ENCODE peak calls at places on chromosomes 2 and 18, in six cellular contexts. One of them, this sample, is unnamed.

GRCh38 chr18:1047406-1047805 is 142.7 kb downstream of the ADCYAP1 start:
- DNase-seq in A172: peak
- DNase-seq in type B pancreatic cell: no peak
- DNase-seq in endothelial cell: no peak
- DNase-seq in heart left ventricle: no peak
- DNase-seq in anterior cingulate cortex: no peak
- DNase-seq in this sample: no peak

GRCh38 chr2:23209059-23209458 is 175.9 kb upstream of the KLHL29 start:
- DNase-seq in A172: no peak
- DNase-seq in type B pancreatic cell: no peak
- DNase-seq in endothelial cell: no peak
- DNase-seq in heart left ventricle: no peak
- DNase-seq in anterior cingulate cortex: no peak
- DNase-seq in this sample: no peak

GRCh38 chr18:62460851-62461300 is 61.9 kb upstream of the ZCCHC2 start:
- DNase-seq in A172: no peak
- DNase-seq in type B pancreatic cell: no peak
- DNase-seq in endothelial cell: no peak
- DNase-seq in heart left ventricle: peak
- DNase-seq in anterior cingulate cortex: no peak
- DNase-seq in this sample: no peak

GRCh38 chr2:67389286-67389685 is 7.8 kb upstream of the ETAA1 start:
- DNase-seq in A172: peak
- DNase-seq in type B pancreatic cell: no peak
- DNase-seq in endothelial cell: no peak
- DNase-seq in heart left ventricle: no peak
- DNase-seq in anterior cingulate cortex: no peak
- DNase-seq in this sample: peak

GRCh38 chr18:79926306-79926705 is 25.1 kb downstream of the SLC66A2 start:
- DNase-seq in A172: no peak
- DNase-seq in type B pancreatic cell: peak
- DNase-seq in endothelial cell: no peak
- DNase-seq in heart left ventricle: no peak
- DNase-seq in anterior cingulate cortex: no peak
- DNase-seq in this sample: no peak

GRCh38 chr2:181456660-181457120 is 496 bp upstream of the ITGA4 start:
- DNase-seq in A172: no peak
- DNase-seq in type B pancreatic cell: peak
- DNase-seq in endothelial cell: peak
- DNase-seq in heart left ventricle: peak
- DNase-seq in anterior cingulate cortex: no peak
- DNase-seq in this sample: peak

GRCh38 chr2:68303033-68303901 is 16.5 kb downstream of the CNRIP1 start:
- DNase-seq in A172: peak
- DNase-seq in type B pancreatic cell: no peak
- DNase-seq in endothelial cell: no peak
- DNase-seq in heart left ventricle: no peak
- DNase-seq in anterior cingulate cortex: no peak
- DNase-seq in this sample: no peak

GRCh38 chr2:18077724-18078123 is 199.3 kb downstream of the KCNS3 start:
- DNase-seq in A172: peak
- DNase-seq in type B pancreatic cell: no peak
- DNase-seq in endothelial cell: no peak
- DNase-seq in heart left ventricle: no peak
- DNase-seq in anterior cingulate cortex: no peak
- DNase-seq in this sample: peak

GRCh38 chr2:8458461-8459459 is 223.1 kb upstream of the ID2 start:
- DNase-seq in A172: no peak
- DNase-seq in type B pancreatic cell: no peak
- DNase-seq in endothelial cell: no peak
- DNase-seq in heart left ventricle: no peak
- DNase-seq in anterior cingulate cortex: no peak
- DNase-seq in this sample: no peak

GRCh38 chr2:85433511-85434089 is 15.1 kb downstream of the SH2D6 start:
- DNase-seq in A172: peak
- DNase-seq in type B pancreatic cell: no peak
- DNase-seq in endothelial cell: no peak
- DNase-seq in heart left ventricle: peak
- DNase-seq in anterior cingulate cortex: peak
- DNase-seq in this sample: peak

GRCh38 chr18:13388586-13389490 is 170.3 kb downstream of the LDLRAD4 start:
- DNase-seq in A172: no peak
- DNase-seq in type B pancreatic cell: no peak
- DNase-seq in endothelial cell: no peak
- DNase-seq in heart left ventricle: no peak
- DNase-seq in anterior cingulate cortex: no peak
- DNase-seq in this sample: no peak

GRCh38 chr2:110858135-110858737 is 125.9 kb downstream of the ACOXL start:
- DNase-seq in A172: no peak
- DNase-seq in type B pancreatic cell: no peak
- DNase-seq in endothelial cell: no peak
- DNase-seq in heart left ventricle: no peak
- DNase-seq in anterior cingulate cortex: peak
- DNase-seq in this sample: no peak

GRCh38 chr2:127064642-127065250 is 42.2 kb downstream of the BIN1 start:
- DNase-seq in A172: peak
- DNase-seq in type B pancreatic cell: no peak
- DNase-seq in endothelial cell: peak
- DNase-seq in heart left ventricle: peak
- DNase-seq in anterior cingulate cortex: peak
- DNase-seq in this sample: peak

GRCh38 chr2:238912228-238912915 is 64.5 kb downstream of the TWIST2 start:
- DNase-seq in A172: no peak
- DNase-seq in type B pancreatic cell: peak
- DNase-seq in endothelial cell: no peak
- DNase-seq in heart left ventricle: no peak
- DNase-seq in anterior cingulate cortex: no peak
- DNase-seq in this sample: no peak

GRCh38 chr2:105393373-105394055 is 5.3 kb downstream of the FHL2 start:
- DNase-seq in A172: no peak
- DNase-seq in type B pancreatic cell: no peak
- DNase-seq in endothelial cell: no peak
- DNase-seq in heart left ventricle: peak
- DNase-seq in anterior cingulate cortex: no peak
- DNase-seq in this sample: no peak

GRCh38 chr2:63740020-63740419 is 101.7 kb upstream of the UGP2 start:
- DNase-seq in A172: no peak
- DNase-seq in type B pancreatic cell: no peak
- DNase-seq in endothelial cell: no peak
- DNase-seq in heart left ventricle: no peak
- DNase-seq in anterior cingulate cortex: no peak
- DNase-seq in this sample: no peak

GRCh38 chr2:221282386-221282785 is 289.7 kb downstream of the EPHA4 start:
- DNase-seq in A172: no peak
- DNase-seq in type B pancreatic cell: no peak
- DNase-seq in endothelial cell: no peak
- DNase-seq in heart left ventricle: no peak
- DNase-seq in anterior cingulate cortex: no peak
- DNase-seq in this sample: no peak

GRCh38 chr2:40043191-40043590 is 264.1 kb upstream of the THUMPD2 start:
- DNase-seq in A172: no peak
- DNase-seq in type B pancreatic cell: no peak
- DNase-seq in endothelial cell: no peak
- DNase-seq in heart left ventricle: no peak
- DNase-seq in anterior cingulate cortex: no peak
- DNase-seq in this sample: peak

GRCh38 chr2:156562136-156562535 is 126.0 kb downstream of the GPD2 start:
- DNase-seq in A172: no peak
- DNase-seq in type B pancreatic cell: no peak
- DNase-seq in endothelial cell: no peak
- DNase-seq in heart left ventricle: no peak
- DNase-seq in anterior cingulate cortex: no peak
- DNase-seq in this sample: no peak

GRCh38 chr18:32454667-32455066 is 16.0 kb downstream of the GAREM1 start:
- DNase-seq in A172: no peak
- DNase-seq in type B pancreatic cell: no peak
- DNase-seq in endothelial cell: no peak
- DNase-seq in heart left ventricle: no peak
- DNase-seq in anterior cingulate cortex: no peak
- DNase-seq in this sample: no peak

GRCh38 chr18:76720683-76721082 is 101.7 kb upstream of the ZNF236 start:
- DNase-seq in A172: no peak
- DNase-seq in type B pancreatic cell: no peak
- DNase-seq in endothelial cell: no peak
- DNase-seq in heart left ventricle: no peak
- DNase-seq in anterior cingulate cortex: no peak
- DNase-seq in this sample: no peak

GRCh38 chr18:36535202-36535935 is 237.9 kb downstream of the FHOD3 start:
- DNase-seq in A172: no peak
- DNase-seq in type B pancreatic cell: no peak
- DNase-seq in endothelial cell: no peak
- DNase-seq in heart left ventricle: no peak
- DNase-seq in anterior cingulate cortex: no peak
- DNase-seq in this sample: no peak

GRCh38 chr2:47360937-47361336 is 42.0 kb upstream of the MSH2 start:
- DNase-seq in A172: peak
- DNase-seq in type B pancreatic cell: no peak
- DNase-seq in endothelial cell: no peak
- DNase-seq in heart left ventricle: no peak
- DNase-seq in anterior cingulate cortex: no peak
- DNase-seq in this sample: peak

GRCh38 chr2:228131833-228132232 is 49.7 kb downstream of the SPHKAP start:
- DNase-seq in A172: peak
- DNase-seq in type B pancreatic cell: no peak
- DNase-seq in endothelial cell: no peak
- DNase-seq in heart left ventricle: no peak
- DNase-seq in anterior cingulate cortex: no peak
- DNase-seq in this sample: no peak

GRCh38 chr2:118242216-118242615 is 153.9 kb downstream of the INSIG2 start:
- DNase-seq in A172: peak
- DNase-seq in type B pancreatic cell: no peak
- DNase-seq in endothelial cell: no peak
- DNase-seq in heart left ventricle: no peak
- DNase-seq in anterior cingulate cortex: no peak
- DNase-seq in this sample: no peak

GRCh38 chr2:85383850-85384249 is 26.3 kb downstream of the CAPG start:
- DNase-seq in A172: no peak
- DNase-seq in type B pancreatic cell: no peak
- DNase-seq in endothelial cell: no peak
- DNase-seq in heart left ventricle: no peak
- DNase-seq in anterior cingulate cortex: no peak
- DNase-seq in this sample: no peak

GRCh38 chr2:225399509-225399908 is at the start of gene NYAP2:
- DNase-seq in A172: no peak
- DNase-seq in type B pancreatic cell: no peak
- DNase-seq in endothelial cell: no peak
- DNase-seq in heart left ventricle: no peak
- DNase-seq in anterior cingulate cortex: no peak
- DNase-seq in this sample: no peak

GRCh38 chr2:158101384-158101926 is at the start of gene UPP2:
- DNase-seq in A172: no peak
- DNase-seq in type B pancreatic cell: no peak
- DNase-seq in endothelial cell: no peak
- DNase-seq in heart left ventricle: no peak
- DNase-seq in anterior cingulate cortex: no peak
- DNase-seq in this sample: no peak

GRCh38 chr2:127606594-127607398 is 39.2 kb upstream of the GPR17 start:
- DNase-seq in A172: no peak
- DNase-seq in type B pancreatic cell: peak
- DNase-seq in endothelial cell: no peak
- DNase-seq in heart left ventricle: no peak
- DNase-seq in anterior cingulate cortex: no peak
- DNase-seq in this sample: no peak

GRCh38 chr2:224555823-224556366 is 29.3 kb downstream of the CUL3 start:
- DNase-seq in A172: no peak
- DNase-seq in type B pancreatic cell: no peak
- DNase-seq in endothelial cell: no peak
- DNase-seq in heart left ventricle: no peak
- DNase-seq in anterior cingulate cortex: no peak
- DNase-seq in this sample: no peak

GRCh38 chr2:118580651-118581050 is 266.8 kb downstream of the EN1 start:
- DNase-seq in A172: peak
- DNase-seq in type B pancreatic cell: no peak
- DNase-seq in endothelial cell: no peak
- DNase-seq in heart left ventricle: no peak
- DNase-seq in anterior cingulate cortex: no peak
- DNase-seq in this sample: no peak

GRCh38 chr18:70411886-70412443 is 123.1 kb downstream of the SOCS6 start:
- DNase-seq in A172: no peak
- DNase-seq in type B pancreatic cell: no peak
- DNase-seq in endothelial cell: no peak
- DNase-seq in heart left ventricle: no peak
- DNase-seq in anterior cingulate cortex: no peak
- DNase-seq in this sample: no peak

GRCh38 chr2:182210669-182211068 is 216.2 kb downstream of the PDE1A start:
- DNase-seq in A172: no peak
- DNase-seq in type B pancreatic cell: no peak
- DNase-seq in endothelial cell: no peak
- DNase-seq in heart left ventricle: no peak
- DNase-seq in anterior cingulate cortex: no peak
- DNase-seq in this sample: no peak

GRCh38 chr18:48826806-48827205 is 124.0 kb downstream of the SMAD7 start:
- DNase-seq in A172: no peak
- DNase-seq in type B pancreatic cell: peak
- DNase-seq in endothelial cell: no peak
- DNase-seq in heart left ventricle: peak
- DNase-seq in anterior cingulate cortex: no peak
- DNase-seq in this sample: no peak

GRCh38 chr2:95346738-95347671 is 49.9 kb downstream of the KCNIP3 start:
- DNase-seq in A172: no peak
- DNase-seq in type B pancreatic cell: peak
- DNase-seq in endothelial cell: peak
- DNase-seq in heart left ventricle: no peak
- DNase-seq in anterior cingulate cortex: no peak
- DNase-seq in this sample: no peak

GRCh38 chr2:169683054-169683424 is 11.2 kb downstream of the CFAP210 start:
- DNase-seq in A172: no peak
- DNase-seq in type B pancreatic cell: no peak
- DNase-seq in endothelial cell: no peak
- DNase-seq in heart left ventricle: no peak
- DNase-seq in anterior cingulate cortex: no peak
- DNase-seq in this sample: no peak

This sample was measured in hepatic stellate cell.